ENCODE peak calls at places on chromosome 11, in five cellular contexts. T, W, C, L and E are unnamed samples.
A peak's percentile ranks its signal among the peaks of the same experiment; 100 is the strongest.

GRCh38 chr11:85704967-85705366 is 19.0 kb upstream of the CCDC89 start:
- DNase-seq in T (no peak), L (no peak), C (no peak), W (no peak), E (no peak)

GRCh38 chr11:64792482-64792881 is 10.5 kb downstream of the MAP4K2 start:
- DNase-seq in L (no peak), W (no peak), C (no peak), T (no peak), E (no peak)

GRCh38 chr11:316031-316701 is 2.3 kb downstream of the IFITM1 start:
- DNase-seq in T (no peak), L (peak; percentile 36), C (peak; percentile 75), W (no peak), E (no peak)

GRCh38 chr11:69431893-69432738 is 49.3 kb upstream of the LINC01488 start:
- DNase-seq in L (no peak), T (no peak), W (no peak), C (no peak), E (no peak)

GRCh38 chr11:106491751-106492150 is 414.3 kb downstream of the AASDHPPT start:
- DNase-seq in L (no peak), T (no peak), C (no peak), W (no peak), E (no peak)

GRCh38 chr11:113345978-113346377 is 31.6 kb downstream of the TTC12 start:
- DNase-seq in C (no peak), L (no peak), W (no peak), T (no peak), E (no peak)

GRCh38 chr11:117090111-117090706 is 8.0 kb downstream of the SIK3 start:
- DNase-seq in W (no peak), C (no peak), T (no peak), L (no peak), E (no peak)

GRCh38 chr11:44681698-44682097 is 45.1 kb upstream of the TSPAN18 start:
- DNase-seq in C (no peak), T (no peak), L (no peak), W (no peak), E (no peak)

GRCh38 chr11:113778111-113778910 is 1.3 kb upstream of the CLDN25 start:
- DNase-seq in T (no peak), C (no peak), W (peak; percentile 62), L (no peak), E (peak; percentile 36)

GRCh38 chr11:203056-203944 is 3.9 kb downstream of the BET1L start:
- DNase-seq in W (peak; percentile 14), L (no peak), C (no peak), T (no peak), E (no peak)

GRCh38 chr11:2088746-2089535 is 50.2 kb downstream of the IGF2 start:
- DNase-seq in L (peak; percentile 54), T (no peak), W (no peak), C (peak; percentile 25), E (no peak)

GRCh38 chr11:9760180-9760550 is 96.3 kb downstream of the SWAP70 start:
- DNase-seq in W (peak; percentile 55), L (no peak), T (no peak), C (peak; percentile 97), E (peak; percentile 69)

GRCh38 chr11:47943721-47944554 is 36.4 kb upstream of the PTPRJ start:
- DNase-seq in W (no peak), T (peak; percentile 51), C (no peak), L (peak; percentile 72), E (no peak)
- H3K27ac ChIP-seq in W (no peak overlapping the region), T (peak overlapping the region; percentile 53), C (no peak overlapping the region), L (peak overlapping the region; percentile 1), E (no peak overlapping the region)

GRCh38 chr11:57974132-57974531 is 49.5 kb upstream of the OR9Q1 start:
- DNase-seq in C (no peak), T (no peak), W (no peak), L (no peak), E (no peak)

GRCh38 chr11:57971272-57972012 is 52.2 kb upstream of the OR9Q1 start:
- DNase-seq in C (no peak), L (no peak), W (no peak), T (no peak), E (no peak)

GRCh38 chr11:57974830-57975229 is 48.9 kb upstream of the OR9Q1 start:
- DNase-seq in C (no peak), T (no peak), W (no peak), L (no peak), E (no peak)

GRCh38 chr11:57977709-57978108 is 46.0 kb upstream of the OR9Q1 start:
- DNase-seq in W (peak; percentile 27), L (no peak), C (no peak), T (no peak), E (no peak)

DNA sequence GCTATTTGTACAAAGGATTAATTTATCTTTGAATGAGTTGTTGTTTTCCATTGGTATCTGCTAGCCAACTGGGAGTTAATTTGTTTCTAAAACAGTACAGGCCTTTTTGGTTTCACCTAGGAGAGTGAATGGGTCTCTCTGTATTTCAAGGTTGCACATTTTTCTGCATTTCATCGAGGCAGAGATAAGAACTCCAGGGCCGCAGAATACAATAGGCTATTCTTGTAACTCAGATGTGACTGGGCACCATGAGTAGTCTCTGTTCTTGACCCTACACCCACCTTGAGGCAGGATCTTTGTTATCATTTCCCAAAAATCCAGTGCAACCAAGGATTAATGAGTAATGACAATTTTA is 51.7 kb upstream of the OR9Q1 start:
- DNase-seq in W (peak; percentile 37), T (no peak), C (no peak), L (no peak), E (no peak)
- H3K27ac ChIP-seq in W (no peak overlapping the region), T (no peak overlapping the region), C (no peak overlapping the region), L (no peak overlapping the region), E (no peak overlapping the region)

DNA sequence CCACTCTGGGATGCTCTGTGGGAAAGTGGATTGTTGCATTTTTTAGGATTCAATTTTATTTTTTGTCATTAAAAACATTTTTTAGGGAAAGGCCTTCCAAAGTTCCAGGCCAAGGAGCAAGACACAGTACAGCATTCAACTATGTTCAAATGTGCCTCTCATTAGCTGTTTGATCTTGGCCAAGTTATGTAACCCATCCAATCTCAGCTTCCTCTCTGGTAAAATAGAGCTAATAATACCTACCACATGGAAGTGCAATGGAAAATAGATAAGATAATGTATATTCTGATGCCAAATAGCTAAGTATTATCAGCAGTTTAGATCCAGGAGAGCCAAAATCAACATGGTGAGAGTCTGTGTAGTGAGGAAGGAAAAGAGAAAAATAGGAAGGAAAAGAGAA is 220.3 kb upstream of the SESN3 start:
- DNase-seq in C (no peak), T (no peak), L (no peak), W (no peak), E (no peak)
- H3K27ac ChIP-seq in C (no peak overlapping the region), T (no peak overlapping the region), L (no peak overlapping the region), W (no peak overlapping the region), E (no peak overlapping the region)

DNA sequence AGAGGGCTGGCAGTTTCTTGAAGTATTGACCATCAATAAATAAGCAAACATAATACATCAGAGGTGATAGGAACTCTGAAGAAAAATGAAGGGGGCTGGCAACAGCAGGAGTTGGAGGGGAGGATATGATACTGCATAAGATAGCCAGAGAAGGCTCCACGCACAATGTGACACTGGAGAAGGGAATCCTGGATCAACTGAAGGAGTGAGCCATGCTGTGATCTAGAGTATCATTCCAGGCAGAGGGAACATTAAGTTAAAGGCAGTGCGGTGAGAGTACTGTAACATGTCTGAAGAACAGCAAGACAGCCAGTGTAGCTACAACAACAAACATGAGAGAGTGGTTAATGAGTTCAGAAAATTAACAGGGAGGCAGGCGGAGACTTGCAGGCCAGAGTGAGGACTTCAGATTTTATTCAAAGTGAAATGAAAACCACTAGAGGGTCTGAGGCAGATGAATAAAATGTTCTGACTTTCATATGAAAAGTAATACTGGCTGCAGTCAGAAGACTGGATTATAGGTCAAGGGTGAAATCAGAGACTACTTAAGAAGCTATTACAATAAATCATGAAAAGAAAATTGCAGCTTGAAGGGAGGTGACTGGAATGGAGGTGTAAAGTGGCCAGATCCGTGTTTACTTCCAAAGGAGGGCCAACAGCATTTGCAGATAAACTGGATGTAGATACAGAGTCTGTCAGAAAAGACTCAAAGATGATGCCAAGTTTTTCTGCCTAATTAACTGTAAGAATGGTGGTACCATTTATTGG is 49.4 kb downstream of the RRAS2 start:
- DNase-seq in L (no peak), T (no peak), W (no peak), C (no peak), E (no peak)
- H3K27ac ChIP-seq in L (peak overlapping the region; percentile 41), T (no peak overlapping the region), W (no peak overlapping the region), C (no peak overlapping the region), E (no peak overlapping the region)